ENCODE peak calls at places on chromosomes 13 and 19, in six cellular contexts. B is iPS DF 6.9, V is gastrocnemius medialis, P is heart left ventricle, J is IMR-90, R is right cardiac atrium. Q is an unnamed sample.

GRCh38 chr13:25171517-25172302 is at the start of gene AMER2:
- DNase-seq in B (no peak), V (no peak), R (peak; percentile 41), P (no peak), J (no peak), Q (no peak)

GRCh38 chr13:59746291-59746962 is 417.3 kb downstream of the DIAPH3 start:
- DNase-seq in J (peak; percentile 62), B (no peak), P (no peak), R (no peak), V (no peak), Q (peak; percentile 72)

GRCh38 chr13:31908696-31909386 is 122.7 kb upstream of the FRY start:
- DNase-seq in R (no peak), V (no peak), B (no peak), P (no peak), J (no peak), Q (no peak)

GRCh38 chr19:1858412-1859081 is 4.8 kb downstream of the KLF16 start:
- DNase-seq in J (no peak), V (no peak), P (no peak), R (no peak), B (no peak), Q (no peak)

GRCh38 chr19:31353826-31354225 is 4.6 kb upstream of the TSHZ3 start:
- DNase-seq in B (no peak), J (no peak), P (no peak), V (no peak), R (no peak), Q (no peak)

GRCh38 chr13:113351514-113352026 is 12.4 kb downstream of the GRTP1 start:
- DNase-seq in B (no peak), R (no peak), V (peak; percentile 58), J (no peak), P (no peak), Q (no peak)

GRCh38 chr19:5196832-5197231 is 143.8 kb downstream of the PTPRS start:
- DNase-seq in R (no peak), B (no peak), V (no peak), P (no peak), J (no peak), Q (no peak)

GRCh38 chr19:33819875-33820781 is 23.5 kb downstream of the KCTD15 start:
- DNase-seq in J (peak; percentile 12), B (no peak), R (peak; percentile 90), P (peak; percentile 90), V (peak; percentile 38), Q (peak; percentile 96)

GRCh38 chr13:95503662-95504061 is 48.9 kb upstream of the CLDN10 start:
- DNase-seq in B (no peak), J (no peak), P (no peak), V (no peak), R (no peak), Q (no peak)

GRCh38 chr19:35353635-35354034 is 4.6 kb upstream of the FFAR3 start:
- DNase-seq in B (no peak), V (no peak), R (no peak), J (no peak), P (no peak), Q (no peak)

GRCh38 chr19:28351761-28352160 is 861.2 kb downstream of the UQCRFS1 start:
- DNase-seq in P (no peak), V (no peak), J (no peak), B (no peak), R (no peak), Q (peak; percentile 20)

GRCh38 chr19:10815969-10816635 is 19.9 kb downstream of the TMED1 start:
- DNase-seq in J (peak; percentile 14), V (no peak), B (no peak), P (no peak), R (no peak), Q (no peak)

GRCh38 chr13:97849305-97849704 is 104.2 kb upstream of the IPO5 start:
- DNase-seq in P (no peak), J (peak; percentile 52), V (no peak), B (no peak), R (no peak), Q (peak; percentile 49)

GRCh38 chr13:98199480-98199879 is 22.4 kb upstream of the RNF113B start:
- DNase-seq in P (no peak), J (peak; percentile 54), R (no peak), B (no peak), V (no peak), Q (no peak)

GRCh38 chr19:4516199-4516938 is 1.9 kb downstream of the PLIN4 start:
- DNase-seq in J (no peak), P (peak; percentile 58), V (peak; percentile 75), B (no peak), R (no peak), Q (no peak)

GRCh38 chr19:55580628-55581144 is at the start of gene ZNF579:
- DNase-seq in P (peak; percentile 91), R (peak; percentile 89), B (no peak), V (peak; percentile 75), J (peak; percentile 91), Q (peak; percentile 74)
- H3K27me3 ChIP-seq in P (no peaks in the 10 kb centered on the region), R (no peaks in the 10 kb centered on the region), B (no peaks in the 10 kb centered on the region), V (no peaks in the 10 kb centered on the region), J (no peaks in the 10 kb centered on the region), Q (no peaks in the 10 kb centered on the region)

GRCh38 chr19:50869479-50869878 is 3.8 kb upstream of the KLK2 start:
- DNase-seq in B (no peak), P (no peak), V (no peak), J (no peak), R (no peak), Q (no peak)
- H3K27me3 ChIP-seq in B (no peaks in the 10 kb centered on the region), P (no peaks in the 10 kb centered on the region), V (no peaks in the 10 kb centered on the region), J (no peaks in the 10 kb centered on the region), R (peaks cover 4% of the 10 kb centered on the region), Q (peaks cover 12% of the 10 kb centered on the region)

DNA sequence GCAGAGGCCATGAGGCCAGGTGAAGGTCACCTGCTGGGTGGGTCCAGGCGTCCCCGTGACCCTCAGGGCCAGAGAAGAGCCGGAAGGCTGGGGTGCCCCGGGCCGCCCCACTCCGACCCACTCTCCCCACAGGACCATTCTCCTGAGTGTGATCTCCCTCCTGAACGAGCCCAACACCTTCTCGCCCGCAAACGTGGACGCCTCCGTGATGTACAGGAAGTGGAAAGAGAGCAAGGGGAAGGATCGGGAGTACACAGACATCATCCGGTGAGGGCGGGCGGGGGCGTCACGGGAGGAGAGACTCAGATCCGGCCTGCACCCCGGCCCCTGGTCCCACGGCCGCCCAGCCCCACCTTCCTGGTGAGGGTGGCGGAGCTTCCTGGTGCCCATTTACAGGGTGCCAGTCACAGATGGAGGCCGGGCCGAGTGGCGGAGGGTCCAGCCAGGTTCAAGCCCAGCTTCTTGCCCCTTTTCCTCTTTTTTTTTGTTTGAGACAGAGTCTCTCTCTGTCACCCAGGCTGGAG is 5.4 kb downstream of the CDC34 start:
- DNase-seq in V (no peak), J (no peak), P (no peak), R (no peak), B (no peak), Q (no peak)
- H3K27me3 ChIP-seq in V (no peaks in the 10 kb centered on the region), J (no peaks in the 10 kb centered on the region), P (no peaks in the 10 kb centered on the region), R (no peaks in the 10 kb centered on the region), B (no peaks in the 10 kb centered on the region), Q (no peaks in the 10 kb centered on the region)

GRCh38 chr19:46493236-46494114 is 2.2 kb downstream of the PNMA8B start:
- DNase-seq in V (no peak), P (no peak), R (peak; percentile 59), B (no peak), J (no peak), Q (no peak)

GRCh38 chr19:46491975-46492682 is 3.5 kb downstream of the PNMA8B start:
- DNase-seq in P (no peak), B (no peak), V (no peak), J (no peak), R (no peak), Q (no peak)

GRCh38 chr19:46490774-46491173 is 4.9 kb downstream of the PNMA8B start:
- DNase-seq in B (no peak), J (no peak), P (no peak), V (no peak), R (no peak), Q (no peak)

GRCh38 chr19:46494115-46494935 is 1.3 kb downstream of the PNMA8B start:
- DNase-seq in R (no peak), V (no peak), B (no peak), P (no peak), J (no peak), Q (no peak)

DNA sequence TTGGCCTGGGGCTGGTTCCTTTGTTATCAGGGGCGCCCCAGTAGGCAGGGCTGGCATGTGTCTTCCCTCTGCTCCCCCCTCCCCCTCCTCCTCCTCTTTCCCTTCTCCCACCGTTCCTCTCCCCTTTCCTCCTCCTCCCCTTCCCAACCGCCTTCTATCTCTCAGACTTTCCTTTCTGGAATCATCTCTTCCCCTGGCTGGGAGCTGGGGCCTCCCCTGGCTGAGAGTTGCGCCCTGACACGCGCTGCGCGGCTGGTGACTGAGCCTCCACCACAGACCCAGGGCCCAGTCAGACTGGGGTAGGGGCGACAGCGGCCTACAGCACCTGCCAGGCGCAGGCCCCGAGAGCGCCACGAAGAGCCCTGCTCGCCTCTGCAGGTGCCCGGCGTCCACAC is 2.8 kb downstream of the PNMA8B start:
- DNase-seq in R (no peak), B (no peak), V (no peak), P (no peak), J (no peak), Q (no peak)
- H3K27me3 ChIP-seq in R (no peaks in the 10 kb centered on the region), B (peaks cover 17% of the 10 kb centered on the region), V (peaks cover 35% of the 10 kb centered on the region), P (peaks cover 15% of the 10 kb centered on the region), J (peaks cover 45% of the 10 kb centered on the region), Q (no peaks in the 10 kb centered on the region)

GRCh38 chr19:49430678-49431329 is 5.6 kb downstream of the GFY start:
- DNase-seq in P (no peak), B (no peak), V (no peak), R (no peak), J (no peak), Q (no peak)
- H3K27me3 ChIP-seq in P (peaks cover 60% of the 10 kb centered on the region), B (peaks cover 3% of the 10 kb centered on the region), V (peaks cover 92% of the 10 kb centered on the region), R (no peaks in the 10 kb centered on the region), J (peaks cover 95% of the 10 kb centered on the region), Q (peaks cover 14% of the 10 kb centered on the region)

GRCh38 chr13:110424596-110425443 is 117.7 kb downstream of the COL4A2 start:
- DNase-seq in R (no peak), P (no peak), J (peak; percentile 68), V (no peak), B (no peak), Q (no peak)
- H3K27me3 ChIP-seq in R (no peaks in the 10 kb centered on the region), P (no peaks in the 10 kb centered on the region), J (no peaks in the 10 kb centered on the region), V (no peaks in the 10 kb centered on the region), B (no peaks in the 10 kb centered on the region), Q (no peaks in the 10 kb centered on the region)

DNA sequence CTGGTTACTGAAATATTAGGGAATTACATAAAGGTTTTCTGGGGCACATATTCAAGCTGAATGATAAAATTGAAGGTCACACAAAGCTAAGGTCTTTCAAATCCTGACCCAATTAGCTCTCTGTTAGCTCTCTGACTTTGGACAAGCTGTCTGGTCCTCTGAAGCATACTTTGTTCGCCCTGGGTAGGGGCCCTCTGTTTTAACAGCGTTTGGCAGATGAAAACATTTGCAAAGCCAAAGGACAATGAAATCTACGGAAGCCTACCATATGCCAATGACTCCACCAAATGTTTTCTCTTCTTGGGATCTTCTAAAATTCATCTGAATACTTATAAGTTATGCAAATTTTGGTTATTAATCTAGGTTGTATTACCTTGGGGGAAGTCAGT is 14.5 kb upstream of the GJA3 start:
- DNase-seq in J (no peak), V (no peak), P (no peak), R (no peak), B (no peak), Q (no peak)
- H3K27me3 ChIP-seq in J (peaks cover 6% of the 10 kb centered on the region), V (peaks cover 30% of the 10 kb centered on the region), P (no peaks in the 10 kb centered on the region), R (no peaks in the 10 kb centered on the region), B (no peaks in the 10 kb centered on the region), Q (no peaks in the 10 kb centered on the region)

DNA sequence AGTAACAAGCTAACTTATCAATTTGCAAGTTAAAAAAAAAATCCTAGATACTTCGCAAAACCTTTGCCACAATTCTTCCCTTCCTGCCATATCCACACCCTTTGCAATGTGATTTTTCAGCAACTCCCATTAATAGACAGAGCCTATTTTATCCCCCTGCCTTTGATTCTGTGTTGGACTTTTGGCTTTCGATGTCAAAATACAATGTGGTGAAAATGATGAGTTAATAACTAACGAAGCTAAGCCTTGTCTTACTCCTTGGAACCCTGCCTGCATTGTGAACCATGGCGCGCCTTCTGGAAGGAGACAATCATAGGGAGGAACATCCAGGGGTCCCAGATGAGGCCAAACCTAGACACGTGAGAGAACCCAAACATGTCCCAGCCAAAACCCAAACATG is 6.4 kb downstream of the CYP4F2 start:
- DNase-seq in V (no peak), P (no peak), R (no peak), B (no peak), J (no peak), Q (no peak)
- H3K27me3 ChIP-seq in V (no peaks in the 10 kb centered on the region), P (no peaks in the 10 kb centered on the region), R (no peaks in the 10 kb centered on the region), B (no peaks in the 10 kb centered on the region), J (no peaks in the 10 kb centered on the region), Q (no peaks in the 10 kb centered on the region)